ENCODE peak calls at places on chromosomes 1 and 21, in ten cellular contexts. One of them, this sample, is unnamed.

GRCh38 chr1:145979746-145980435 is 15.4 kb downstream of the POLR3GL start:
- DNase-seq in NAMALWA: peak
- DNase-seq in LoVo: no peak
- DNase-seq in keratinocyte: no peak
- DNase-seq in effector memory CD8-positive, alpha-beta T cell: no peak
- DNase-seq in GDM1: no peak
- DNase-seq in stimulated activated CD4-positive, alpha-beta T cell treated with anti-CD3 and anti-CD28 coated beads, Interleukin-2, amount 100 ng/mL, for 4 hours: no peak
- DNase-seq in transverse colon: peak
- DNase-seq in activated T-cell treated with anti-CD3 and anti-CD28 coated beads for 48 hours: no peak
- DNase-seq in substantia nigra: no peak
- DNase-seq in this sample: peak

GRCh38 chr1:206128192-206128591 is 11.0 kb upstream of the AVPR1B start:
- DNase-seq in NAMALWA: no peak
- DNase-seq in LoVo: no peak
- DNase-seq in keratinocyte: no peak
- DNase-seq in effector memory CD8-positive, alpha-beta T cell: no peak
- DNase-seq in GDM1: no peak
- DNase-seq in stimulated activated CD4-positive, alpha-beta T cell treated with anti-CD3 and anti-CD28 coated beads, Interleukin-2, amount 100 ng/mL, for 4 hours: no peak
- DNase-seq in transverse colon: no peak
- DNase-seq in activated T-cell treated with anti-CD3 and anti-CD28 coated beads for 48 hours: no peak
- DNase-seq in substantia nigra: no peak
- DNase-seq in this sample: peak

GRCh38 chr1:29197590-29197924 is 15.9 kb upstream of the SRSF4 start:
- DNase-seq in NAMALWA: peak
- DNase-seq in LoVo: no peak
- DNase-seq in keratinocyte: no peak
- DNase-seq in effector memory CD8-positive, alpha-beta T cell: peak
- DNase-seq in GDM1: peak
- DNase-seq in stimulated activated CD4-positive, alpha-beta T cell treated with anti-CD3 and anti-CD28 coated beads, Interleukin-2, amount 100 ng/mL, for 4 hours: peak
- DNase-seq in transverse colon: peak
- DNase-seq in activated T-cell treated with anti-CD3 and anti-CD28 coated beads for 48 hours: no peak
- DNase-seq in substantia nigra: no peak
- DNase-seq in this sample: peak

GRCh38 chr1:21534674-21535378 is 25.6 kb downstream of the ALPL start:
- DNase-seq in NAMALWA: peak
- DNase-seq in LoVo: peak
- DNase-seq in keratinocyte: peak
- DNase-seq in effector memory CD8-positive, alpha-beta T cell: no peak
- DNase-seq in GDM1: no peak
- DNase-seq in stimulated activated CD4-positive, alpha-beta T cell treated with anti-CD3 and anti-CD28 coated beads, Interleukin-2, amount 100 ng/mL, for 4 hours: no peak
- DNase-seq in transverse colon: peak
- DNase-seq in activated T-cell treated with anti-CD3 and anti-CD28 coated beads for 48 hours: no peak
- DNase-seq in substantia nigra: no peak
- DNase-seq in this sample: peak

GRCh38 chr1:24861821-24862727 is 68.0 kb downstream of the RUNX3 start:
- DNase-seq in NAMALWA: no peak
- DNase-seq in LoVo: peak
- DNase-seq in keratinocyte: no peak
- DNase-seq in effector memory CD8-positive, alpha-beta T cell: no peak
- DNase-seq in GDM1: no peak
- DNase-seq in stimulated activated CD4-positive, alpha-beta T cell treated with anti-CD3 and anti-CD28 coated beads, Interleukin-2, amount 100 ng/mL, for 4 hours: no peak
- DNase-seq in transverse colon: peak
- DNase-seq in activated T-cell treated with anti-CD3 and anti-CD28 coated beads for 48 hours: no peak
- DNase-seq in substantia nigra: no peak
- DNase-seq in this sample: no peak

GRCh38 chr1:215290018-215290417 is 207.5 kb downstream of the KCNK2 start:
- DNase-seq in NAMALWA: no peak
- DNase-seq in LoVo: no peak
- DNase-seq in keratinocyte: no peak
- DNase-seq in effector memory CD8-positive, alpha-beta T cell: no peak
- DNase-seq in GDM1: no peak
- DNase-seq in stimulated activated CD4-positive, alpha-beta T cell treated with anti-CD3 and anti-CD28 coated beads, Interleukin-2, amount 100 ng/mL, for 4 hours: no peak
- DNase-seq in transverse colon: no peak
- DNase-seq in activated T-cell treated with anti-CD3 and anti-CD28 coated beads for 48 hours: no peak
- DNase-seq in substantia nigra: no peak
- DNase-seq in this sample: no peak

GRCh38 chr1:244180256-244180655 is 129.2 kb downstream of the ZBTB18 start:
- DNase-seq in NAMALWA: no peak
- DNase-seq in LoVo: no peak
- DNase-seq in keratinocyte: no peak
- DNase-seq in effector memory CD8-positive, alpha-beta T cell: no peak
- DNase-seq in GDM1: no peak
- DNase-seq in stimulated activated CD4-positive, alpha-beta T cell treated with anti-CD3 and anti-CD28 coated beads, Interleukin-2, amount 100 ng/mL, for 4 hours: no peak
- DNase-seq in transverse colon: no peak
- DNase-seq in activated T-cell treated with anti-CD3 and anti-CD28 coated beads for 48 hours: no peak
- DNase-seq in substantia nigra: no peak
- DNase-seq in this sample: no peak

GRCh38 chr1:215022723-215023122 is 59.8 kb upstream of the KCNK2 start:
- DNase-seq in NAMALWA: no peak
- DNase-seq in LoVo: no peak
- DNase-seq in keratinocyte: no peak
- DNase-seq in effector memory CD8-positive, alpha-beta T cell: no peak
- DNase-seq in GDM1: no peak
- DNase-seq in stimulated activated CD4-positive, alpha-beta T cell treated with anti-CD3 and anti-CD28 coated beads, Interleukin-2, amount 100 ng/mL, for 4 hours: no peak
- DNase-seq in transverse colon: no peak
- DNase-seq in activated T-cell treated with anti-CD3 and anti-CD28 coated beads for 48 hours: no peak
- DNase-seq in substantia nigra: no peak
- DNase-seq in this sample: no peak

GRCh38 chr1:183942933-183943693 is 94.4 kb downstream of the COLGALT2 start:
- DNase-seq in NAMALWA: no peak
- DNase-seq in LoVo: no peak
- DNase-seq in keratinocyte: no peak
- DNase-seq in effector memory CD8-positive, alpha-beta T cell: no peak
- DNase-seq in GDM1: no peak
- DNase-seq in stimulated activated CD4-positive, alpha-beta T cell treated with anti-CD3 and anti-CD28 coated beads, Interleukin-2, amount 100 ng/mL, for 4 hours: no peak
- DNase-seq in transverse colon: no peak
- DNase-seq in activated T-cell treated with anti-CD3 and anti-CD28 coated beads for 48 hours: no peak
- DNase-seq in substantia nigra: no peak
- DNase-seq in this sample: peak

GRCh38 chr1:40248429-40248828 is 692 bp downstream of the TMCO2 start:
- DNase-seq in NAMALWA: no peak
- DNase-seq in LoVo: no peak
- DNase-seq in keratinocyte: no peak
- DNase-seq in effector memory CD8-positive, alpha-beta T cell: no peak
- DNase-seq in GDM1: no peak
- DNase-seq in stimulated activated CD4-positive, alpha-beta T cell treated with anti-CD3 and anti-CD28 coated beads, Interleukin-2, amount 100 ng/mL, for 4 hours: no peak
- DNase-seq in transverse colon: no peak
- DNase-seq in activated T-cell treated with anti-CD3 and anti-CD28 coated beads for 48 hours: no peak
- DNase-seq in substantia nigra: no peak
- DNase-seq in this sample: no peak

GRCh38 chr1:192225713-192226112 is 67.5 kb downstream of the RGS18 start:
- DNase-seq in NAMALWA: no peak
- DNase-seq in LoVo: no peak
- DNase-seq in keratinocyte: no peak
- DNase-seq in effector memory CD8-positive, alpha-beta T cell: no peak
- DNase-seq in GDM1: no peak
- DNase-seq in stimulated activated CD4-positive, alpha-beta T cell treated with anti-CD3 and anti-CD28 coated beads, Interleukin-2, amount 100 ng/mL, for 4 hours: no peak
- DNase-seq in transverse colon: no peak
- DNase-seq in activated T-cell treated with anti-CD3 and anti-CD28 coated beads for 48 hours: no peak
- DNase-seq in substantia nigra: no peak
- DNase-seq in this sample: peak

GRCh38 chr1:91712981-91713841 is 172.7 kb downstream of the TGFBR3 start:
- DNase-seq in NAMALWA: peak
- DNase-seq in LoVo: no peak
- DNase-seq in keratinocyte: no peak
- DNase-seq in effector memory CD8-positive, alpha-beta T cell: peak
- DNase-seq in GDM1: no peak
- DNase-seq in stimulated activated CD4-positive, alpha-beta T cell treated with anti-CD3 and anti-CD28 coated beads, Interleukin-2, amount 100 ng/mL, for 4 hours: no peak
- DNase-seq in transverse colon: peak
- DNase-seq in activated T-cell treated with anti-CD3 and anti-CD28 coated beads for 48 hours: peak
- DNase-seq in substantia nigra: no peak
- DNase-seq in this sample: peak

GRCh38 chr1:63683759-63684158 is 90.1 kb upstream of the ROR1 start:
- DNase-seq in NAMALWA: no peak
- DNase-seq in LoVo: no peak
- DNase-seq in keratinocyte: no peak
- DNase-seq in effector memory CD8-positive, alpha-beta T cell: no peak
- DNase-seq in GDM1: no peak
- DNase-seq in stimulated activated CD4-positive, alpha-beta T cell treated with anti-CD3 and anti-CD28 coated beads, Interleukin-2, amount 100 ng/mL, for 4 hours: no peak
- DNase-seq in transverse colon: no peak
- DNase-seq in activated T-cell treated with anti-CD3 and anti-CD28 coated beads for 48 hours: no peak
- DNase-seq in substantia nigra: no peak
- DNase-seq in this sample: no peak

GRCh38 chr21:44090332-44090731 is 16.9 kb upstream of the PWP2 start:
- DNase-seq in NAMALWA: peak
- DNase-seq in LoVo: no peak
- DNase-seq in keratinocyte: no peak
- DNase-seq in effector memory CD8-positive, alpha-beta T cell: no peak
- DNase-seq in GDM1: no peak
- DNase-seq in stimulated activated CD4-positive, alpha-beta T cell treated with anti-CD3 and anti-CD28 coated beads, Interleukin-2, amount 100 ng/mL, for 4 hours: no peak
- DNase-seq in transverse colon: peak
- DNase-seq in activated T-cell treated with anti-CD3 and anti-CD28 coated beads for 48 hours: no peak
- DNase-seq in substantia nigra: no peak
- DNase-seq in this sample: no peak

GRCh38 chr1:241311056-241311746 is 45.8 kb downstream of the RGS7 start:
- DNase-seq in NAMALWA: no peak
- DNase-seq in LoVo: no peak
- DNase-seq in keratinocyte: no peak
- DNase-seq in effector memory CD8-positive, alpha-beta T cell: no peak
- DNase-seq in GDM1: no peak
- DNase-seq in stimulated activated CD4-positive, alpha-beta T cell treated with anti-CD3 and anti-CD28 coated beads, Interleukin-2, amount 100 ng/mL, for 4 hours: no peak
- DNase-seq in transverse colon: no peak
- DNase-seq in activated T-cell treated with anti-CD3 and anti-CD28 coated beads for 48 hours: no peak
- DNase-seq in substantia nigra: no peak
- DNase-seq in this sample: no peak

GRCh38 chr1:217535601-217536377 is 95.1 kb downstream of the GPATCH2 start:
- DNase-seq in NAMALWA: no peak
- DNase-seq in LoVo: no peak
- DNase-seq in keratinocyte: peak
- DNase-seq in effector memory CD8-positive, alpha-beta T cell: no peak
- DNase-seq in GDM1: no peak
- DNase-seq in stimulated activated CD4-positive, alpha-beta T cell treated with anti-CD3 and anti-CD28 coated beads, Interleukin-2, amount 100 ng/mL, for 4 hours: no peak
- DNase-seq in transverse colon: no peak
- DNase-seq in activated T-cell treated with anti-CD3 and anti-CD28 coated beads for 48 hours: no peak
- DNase-seq in substantia nigra: no peak
- DNase-seq in this sample: no peak

GRCh38 chr21:14121719-14122118 is 89.0 kb downstream of the LIPI start:
- DNase-seq in NAMALWA: peak
- DNase-seq in LoVo: no peak
- DNase-seq in keratinocyte: no peak
- DNase-seq in effector memory CD8-positive, alpha-beta T cell: no peak
- DNase-seq in GDM1: peak
- DNase-seq in stimulated activated CD4-positive, alpha-beta T cell treated with anti-CD3 and anti-CD28 coated beads, Interleukin-2, amount 100 ng/mL, for 4 hours: no peak
- DNase-seq in transverse colon: no peak
- DNase-seq in activated T-cell treated with anti-CD3 and anti-CD28 coated beads for 48 hours: no peak
- DNase-seq in substantia nigra: no peak
- DNase-seq in this sample: peak

GRCh38 chr1:195965036-195965435 is 643.2 kb downstream of the KCNT2 start:
- DNase-seq in NAMALWA: no peak
- DNase-seq in LoVo: no peak
- DNase-seq in keratinocyte: no peak
- DNase-seq in effector memory CD8-positive, alpha-beta T cell: no peak
- DNase-seq in GDM1: no peak
- DNase-seq in stimulated activated CD4-positive, alpha-beta T cell treated with anti-CD3 and anti-CD28 coated beads, Interleukin-2, amount 100 ng/mL, for 4 hours: no peak
- DNase-seq in transverse colon: no peak
- DNase-seq in activated T-cell treated with anti-CD3 and anti-CD28 coated beads for 48 hours: no peak
- DNase-seq in substantia nigra: no peak
- DNase-seq in this sample: no peak

GRCh38 chr21:43332461-43332860 is 94.5 kb downstream of the SIK1 start:
- DNase-seq in NAMALWA: no peak
- DNase-seq in LoVo: no peak
- DNase-seq in keratinocyte: no peak
- DNase-seq in effector memory CD8-positive, alpha-beta T cell: no peak
- DNase-seq in GDM1: no peak
- DNase-seq in stimulated activated CD4-positive, alpha-beta T cell treated with anti-CD3 and anti-CD28 coated beads, Interleukin-2, amount 100 ng/mL, for 4 hours: no peak
- DNase-seq in transverse colon: no peak
- DNase-seq in activated T-cell treated with anti-CD3 and anti-CD28 coated beads for 48 hours: no peak
- DNase-seq in substantia nigra: no peak
- DNase-seq in this sample: no peak

GRCh38 chr1:229714964-229715603 is 89.0 kb downstream of the URB2 start:
- DNase-seq in NAMALWA: peak
- DNase-seq in LoVo: peak
- DNase-seq in keratinocyte: no peak
- DNase-seq in effector memory CD8-positive, alpha-beta T cell: peak
- DNase-seq in GDM1: no peak
- DNase-seq in stimulated activated CD4-positive, alpha-beta T cell treated with anti-CD3 and anti-CD28 coated beads, Interleukin-2, amount 100 ng/mL, for 4 hours: no peak
- DNase-seq in transverse colon: peak
- DNase-seq in activated T-cell treated with anti-CD3 and anti-CD28 coated beads for 48 hours: peak
- DNase-seq in substantia nigra: no peak
- DNase-seq in this sample: peak

GRCh38 chr1:90881034-90881433 is 140.8 kb downstream of the ZNF644 start:
- DNase-seq in NAMALWA: no peak
- DNase-seq in LoVo: no peak
- DNase-seq in keratinocyte: no peak
- DNase-seq in effector memory CD8-positive, alpha-beta T cell: no peak
- DNase-seq in GDM1: no peak
- DNase-seq in stimulated activated CD4-positive, alpha-beta T cell treated with anti-CD3 and anti-CD28 coated beads, Interleukin-2, amount 100 ng/mL, for 4 hours: no peak
- DNase-seq in transverse colon: no peak
- DNase-seq in activated T-cell treated with anti-CD3 and anti-CD28 coated beads for 48 hours: no peak
- DNase-seq in substantia nigra: no peak
- DNase-seq in this sample: no peak

GRCh38 chr1:221470000-221470698 is 271.7 kb downstream of the DUSP10 start:
- DNase-seq in NAMALWA: no peak
- DNase-seq in LoVo: no peak
- DNase-seq in keratinocyte: no peak
- DNase-seq in effector memory CD8-positive, alpha-beta T cell: no peak
- DNase-seq in GDM1: no peak
- DNase-seq in stimulated activated CD4-positive, alpha-beta T cell treated with anti-CD3 and anti-CD28 coated beads, Interleukin-2, amount 100 ng/mL, for 4 hours: no peak
- DNase-seq in transverse colon: no peak
- DNase-seq in activated T-cell treated with anti-CD3 and anti-CD28 coated beads for 48 hours: no peak
- DNase-seq in substantia nigra: no peak
- DNase-seq in this sample: no peak

GRCh38 chr21:42232176-42232825 is 13.4 kb downstream of the ABCG1 start:
- DNase-seq in NAMALWA: no peak
- DNase-seq in LoVo: no peak
- DNase-seq in keratinocyte: no peak
- DNase-seq in effector memory CD8-positive, alpha-beta T cell: no peak
- DNase-seq in GDM1: no peak
- DNase-seq in stimulated activated CD4-positive, alpha-beta T cell treated with anti-CD3 and anti-CD28 coated beads, Interleukin-2, amount 100 ng/mL, for 4 hours: no peak
- DNase-seq in transverse colon: no peak
- DNase-seq in activated T-cell treated with anti-CD3 and anti-CD28 coated beads for 48 hours: no peak
- DNase-seq in substantia nigra: no peak
- DNase-seq in this sample: no peak

GRCh38 chr1:8562881-8563865 is 245.3 kb downstream of the SLC45A1 start:
- DNase-seq in NAMALWA: peak
- DNase-seq in LoVo: no peak
- DNase-seq in keratinocyte: no peak
- DNase-seq in effector memory CD8-positive, alpha-beta T cell: no peak
- DNase-seq in GDM1: no peak
- DNase-seq in stimulated activated CD4-positive, alpha-beta T cell treated with anti-CD3 and anti-CD28 coated beads, Interleukin-2, amount 100 ng/mL, for 4 hours: no peak
- DNase-seq in transverse colon: no peak
- DNase-seq in activated T-cell treated with anti-CD3 and anti-CD28 coated beads for 48 hours: no peak
- DNase-seq in substantia nigra: no peak
- DNase-seq in this sample: no peak

GRCh38 chr1:46643368-46643775 is 24.8 kb downstream of the ATPAF1 start:
- DNase-seq in NAMALWA: no peak
- DNase-seq in LoVo: peak
- DNase-seq in keratinocyte: no peak
- DNase-seq in effector memory CD8-positive, alpha-beta T cell: no peak
- DNase-seq in GDM1: no peak
- DNase-seq in stimulated activated CD4-positive, alpha-beta T cell treated with anti-CD3 and anti-CD28 coated beads, Interleukin-2, amount 100 ng/mL, for 4 hours: no peak
- DNase-seq in transverse colon: peak
- DNase-seq in activated T-cell treated with anti-CD3 and anti-CD28 coated beads for 48 hours: no peak
- DNase-seq in substantia nigra: no peak
- DNase-seq in this sample: no peak

GRCh38 chr1:33388989-33389771 is 41.7 kb downstream of the PHC2 start:
- DNase-seq in NAMALWA: no peak
- DNase-seq in LoVo: no peak
- DNase-seq in keratinocyte: no peak
- DNase-seq in effector memory CD8-positive, alpha-beta T cell: no peak
- DNase-seq in GDM1: no peak
- DNase-seq in stimulated activated CD4-positive, alpha-beta T cell treated with anti-CD3 and anti-CD28 coated beads, Interleukin-2, amount 100 ng/mL, for 4 hours: no peak
- DNase-seq in transverse colon: no peak
- DNase-seq in activated T-cell treated with anti-CD3 and anti-CD28 coated beads for 48 hours: no peak
- DNase-seq in substantia nigra: no peak
- DNase-seq in this sample: no peak

GRCh38 chr21:44734026-44734745 is 22.8 kb upstream of the TSPEAR start:
- DNase-seq in NAMALWA: no peak
- DNase-seq in LoVo: no peak
- DNase-seq in keratinocyte: no peak
- DNase-seq in effector memory CD8-positive, alpha-beta T cell: no peak
- DNase-seq in GDM1: no peak
- DNase-seq in stimulated activated CD4-positive, alpha-beta T cell treated with anti-CD3 and anti-CD28 coated beads, Interleukin-2, amount 100 ng/mL, for 4 hours: no peak
- DNase-seq in transverse colon: no peak
- DNase-seq in activated T-cell treated with anti-CD3 and anti-CD28 coated beads for 48 hours: no peak
- DNase-seq in substantia nigra: no peak
- DNase-seq in this sample: no peak

GRCh38 chr1:7393141-7393540 is 378.0 kb upstream of the VAMP3 start:
- DNase-seq in NAMALWA: no peak
- DNase-seq in LoVo: no peak
- DNase-seq in keratinocyte: no peak
- DNase-seq in effector memory CD8-positive, alpha-beta T cell: no peak
- DNase-seq in GDM1: no peak
- DNase-seq in stimulated activated CD4-positive, alpha-beta T cell treated with anti-CD3 and anti-CD28 coated beads, Interleukin-2, amount 100 ng/mL, for 4 hours: no peak
- DNase-seq in transverse colon: no peak
- DNase-seq in activated T-cell treated with anti-CD3 and anti-CD28 coated beads for 48 hours: no peak
- DNase-seq in substantia nigra: no peak
- DNase-seq in this sample: no peak